ENCODE peak calls at places on chromosomes 4 and X, in nine cellular contexts. E is HFFc6, A is left lung, I is OCI-LY7, X is A549, F is right lobe of liver, D is BJ, L is PC-3, Y is AG09319. Q is an unnamed sample.

GRCh38 chr4:116323606-116324005 is 761.8 kb downstream of the TRAM1L1 start:
- DNase-seq in E (no peak), A (no peak), I (no peak), X (no peak), F (no peak), D (no peak), L (no peak), Y (no peak), Q (no peak)

GRCh38 chr4:131337956-131338355 is 1811.1 kb upstream of the PCDH10 start:
- DNase-seq in E (no peak), A (no peak), I (no peak), X (no peak), F (no peak), D (no peak), L (no peak), Y (no peak), Q (no peak)

GRCh38 chr4:158316264-158316663 is 106.0 kb downstream of the TMEM144 start:
- DNase-seq in E (no peak), A (no peak), I (no peak), X (no peak), F (no peak), D (no peak), L (no peak), Y (no peak), Q (peak)

GRCh38 chrX:42825201-42825600 is 47.2 kb upstream of the PPP1R2C start:
- DNase-seq in E (no peak), A (no peak), I (no peak), X (no peak), F (no peak), D (no peak), L (no peak), Y (no peak), Q (no peak)

GRCh38 chr4:84231539-84232055 is 267.5 kb downstream of the NKX6-1 start:
- DNase-seq in E (no peak), A (no peak), I (no peak), X (no peak), F (no peak), D (no peak), L (no peak), Y (no peak), Q (no peak)

GRCh38 chr4:168612435-168613139 is 115.7 kb downstream of the PALLD start:
- DNase-seq in E (peak), A (no peak), I (no peak), X (no peak), F (no peak), D (no peak), L (peak), Y (no peak), Q (peak)

GRCh38 chrX:12446342-12447075 is 308.2 kb downstream of the FRMPD4 start:
- DNase-seq in E (peak), A (no peak), I (no peak), X (no peak), F (no peak), D (no peak), L (peak), Y (no peak), Q (peak)

GRCh38 chr4:184441461-184442392 is 32.6 kb downstream of the IRF2 start:
- DNase-seq in E (no peak), A (no peak), I (no peak), X (no peak), F (no peak), D (no peak), L (no peak), Y (no peak), Q (peak)

GRCh38 chr4:61336488-61336887 is 136.4 kb downstream of the ADGRL3 start:
- DNase-seq in E (no peak), A (no peak), I (no peak), X (no peak), F (no peak), D (no peak), L (no peak), Y (no peak), Q (no peak)

GRCh38 chr4:174528226-174528625 is 5.9 kb upstream of the HPGD start:
- DNase-seq in E (no peak), A (no peak), I (no peak), X (no peak), F (no peak), D (no peak), L (no peak), Y (no peak), Q (no peak)

GRCh38 chr4:116358633-116359222 is 726.6 kb downstream of the TRAM1L1 start:
- DNase-seq in E (peak), A (no peak), I (peak), X (peak), F (peak), D (peak), L (peak), Y (peak), Q (peak)

GRCh38 chrX:119045884-119046283 is 26.9 kb upstream of the CT47C1 start:
- DNase-seq in E (no peak), A (no peak), I (no peak), X (no peak), F (no peak), D (no peak), L (peak), Y (no peak), Q (no peak)

GRCh38 chr4:183349673-183350072 is 27.4 kb upstream of the CLDN24 start:
- DNase-seq in E (peak), A (no peak), I (no peak), X (no peak), F (no peak), D (peak), L (peak), Y (peak), Q (peak)

GRCh38 chr4:38314663-38315062 is 349.3 kb upstream of the KLF3 start:
- DNase-seq in E (no peak), A (no peak), I (no peak), X (no peak), F (peak), D (no peak), L (peak), Y (no peak), Q (no peak)

GRCh38 chrX:43682726-43683125 is 26.6 kb downstream of the MAOA start:
- DNase-seq in E (no peak), A (no peak), I (no peak), X (no peak), F (no peak), D (no peak), L (no peak), Y (no peak), Q (no peak)

GRCh38 chrX:19810809-19811208 is 76.6 kb downstream of the SH3KBP1 start:
- DNase-seq in E (no peak), A (no peak), I (no peak), X (no peak), F (no peak), D (no peak), L (no peak), Y (peak), Q (peak)

GRCh38 chrX:7068939-7069367 is 78.6 kb upstream of the STS start:
- DNase-seq in E (no peak), A (no peak), I (peak), X (no peak), F (no peak), D (no peak), L (no peak), Y (no peak), Q (no peak)

GRCh38 chr4:134911941-134912340 is 710.4 kb upstream of the PABPC4L start:
- DNase-seq in E (no peak), A (no peak), I (no peak), X (no peak), F (no peak), D (no peak), L (no peak), Y (no peak), Q (no peak)

GRCh38 chrX:11533211-11533651 is 132.5 kb downstream of the ARHGAP6 start:
- DNase-seq in E (peak), A (no peak), I (peak), X (peak), F (no peak), D (peak), L (peak), Y (peak), Q (peak)

GRCh38 chrX:42127563-42127962 is 204.2 kb upstream of the CASK start:
- DNase-seq in E (no peak), A (no peak), I (no peak), X (no peak), F (no peak), D (no peak), L (no peak), Y (no peak), Q (no peak)

GRCh38 chrX:131764224-131764623 is 220.3 kb downstream of the OR13H1 start:
- DNase-seq in E (no peak), A (no peak), I (no peak), X (no peak), F (no peak), D (no peak), L (no peak), Y (no peak), Q (no peak)

GRCh38 chrX:150364347-150365050 is 1.4 kb downstream of the MAMLD1 start:
- DNase-seq in E (no peak), A (peak), I (no peak), X (no peak), F (peak), D (no peak), L (peak), Y (no peak), Q (no peak)

GRCh38 chrX:150366951-150367545 is 3.9 kb downstream of the MAMLD1 start:
- DNase-seq in E (peak), A (no peak), I (no peak), X (peak), F (no peak), D (no peak), L (peak), Y (no peak), Q (peak)

GRCh38 chrX:150365051-150365952 is 2.2 kb downstream of the MAMLD1 start:
- DNase-seq in E (no peak), A (peak), I (no peak), X (peak), F (peak), D (no peak), L (peak), Y (no peak), Q (peak)

GRCh38 chrX:150363561-150364346 is 637 bp downstream of the MAMLD1 start:
- DNase-seq in E (no peak), A (peak), I (no peak), X (peak), F (peak), D (no peak), L (peak), Y (no peak), Q (peak)

GRCh38 chrX:150365953-150366911 is 3.1 kb downstream of the MAMLD1 start:
- DNase-seq in E (no peak), A (peak), I (no peak), X (no peak), F (peak), D (no peak), L (peak), Y (no peak), Q (peak)
- TF ChIP-seq CTCF in E (peak), A (no peak), I (no peak), X (peak), F (no peak), D (peak), L (no peak), Y (peak), Q (peak)

GRCh38 chr4:42369489-42369888 is 27.8 kb upstream of the SHISA3 start:
- DNase-seq in E (no peak), A (peak), I (no peak), X (no peak), F (no peak), D (no peak), L (no peak), Y (no peak), Q (no peak)

GRCh38 chr4:42366959-42367358 is 30.3 kb upstream of the SHISA3 start:
- DNase-seq in E (no peak), A (no peak), I (no peak), X (no peak), F (no peak), D (no peak), L (no peak), Y (no peak), Q (no peak)

GRCh38 chr4:42371306-42372063 is 25.8 kb upstream of the SHISA3 start:
- DNase-seq in E (no peak), A (no peak), I (peak), X (peak), F (no peak), D (no peak), L (peak), Y (peak), Q (peak)
- TF ChIP-seq CTCF in E (peak), A (peak), I (peak), X (peak), F (peak), D (peak), L (peak), Y (peak), Q (peak)

DNA sequence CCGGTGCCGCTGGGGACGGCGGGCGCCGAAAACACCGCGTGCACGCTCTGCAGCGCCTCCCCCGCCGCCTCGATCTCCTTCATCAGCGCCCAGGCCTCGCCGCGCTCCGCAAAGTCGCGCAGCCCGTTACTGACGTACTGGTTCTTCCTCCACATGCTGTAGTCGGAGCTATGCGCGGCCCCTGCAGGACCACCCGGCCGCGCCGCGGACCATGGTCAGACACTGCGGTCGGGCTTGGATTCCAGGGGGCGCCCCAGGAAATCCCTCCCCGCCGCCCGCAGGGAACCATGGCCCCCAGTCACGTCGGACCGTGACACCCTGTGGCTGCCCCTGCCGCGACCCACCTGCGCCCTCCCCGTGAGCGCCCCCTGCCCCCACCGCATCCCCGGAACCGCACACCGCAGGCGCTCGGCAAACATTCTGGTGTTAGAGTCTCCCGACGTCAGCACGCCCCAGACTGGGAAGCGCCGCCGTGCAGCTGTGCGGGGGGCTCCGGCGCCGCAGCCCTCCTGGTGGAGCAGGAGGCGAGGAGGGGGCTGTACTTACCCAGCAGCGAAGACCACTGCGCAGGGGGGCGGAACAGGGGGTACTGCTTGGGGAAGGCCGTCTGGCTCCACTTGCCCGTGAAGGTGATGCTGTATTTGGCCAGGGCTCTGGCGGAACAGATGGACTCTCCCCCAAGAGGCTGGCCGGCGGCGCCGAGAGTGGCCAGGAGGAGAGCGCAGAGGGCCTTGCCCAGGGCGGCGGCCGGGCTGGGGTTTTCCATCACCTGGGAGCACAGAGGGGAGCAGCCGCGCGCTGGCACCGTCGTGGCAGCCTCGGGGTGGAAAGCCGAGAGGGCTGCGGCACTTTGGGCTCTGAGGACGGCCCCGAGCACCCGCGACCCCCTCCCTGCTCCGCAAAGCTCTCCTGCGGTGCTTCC is 816 bp downstream of the SPON2 start:
- DNase-seq in E (no peak), A (peak), I (no peak), X (no peak), F (peak), D (no peak), L (no peak), Y (no peak), Q (no peak)
- TF ChIP-seq CTCF in E (peak), A (no peak), I (no peak), X (no peak), F (no peak), D (no peak), L (no peak), Y (no peak), Q (no peak)

GRCh38 chr4:169906104-169906503 is 120.1 kb downstream of the MFAP3L start:
- DNase-seq in E (no peak), A (no peak), I (no peak), X (no peak), F (peak), D (no peak), L (no peak), Y (no peak), Q (peak)

GRCh38 chr4:169906821-169907220 is 119.4 kb downstream of the MFAP3L start:
- DNase-seq in E (no peak), A (no peak), I (no peak), X (no peak), F (no peak), D (no peak), L (no peak), Y (no peak), Q (no peak)

GRCh38 chr4:169900241-169900845 is 125.9 kb downstream of the MFAP3L start:
- DNase-seq in E (no peak), A (no peak), I (no peak), X (no peak), F (no peak), D (no peak), L (peak), Y (no peak), Q (no peak)

GRCh38 chr4:169899295-169899694 is 126.9 kb downstream of the MFAP3L start:
- DNase-seq in E (no peak), A (no peak), I (no peak), X (no peak), F (no peak), D (no peak), L (peak), Y (no peak), Q (no peak)

GRCh38 chr4:169902658-169903345 is 123.4 kb downstream of the MFAP3L start:
- DNase-seq in E (no peak), A (no peak), I (no peak), X (no peak), F (peak), D (no peak), L (no peak), Y (no peak), Q (no peak)
- TF ChIP-seq CTCF in E (no peak), A (no peak), I (no peak), X (no peak), F (peak), D (no peak), L (no peak), Y (no peak), Q (no peak)

GRCh38 chr4:86855572-86855971 is 6.4 kb upstream of the SLC10A6 start:
- DNase-seq in E (peak), A (no peak), I (no peak), X (no peak), F (no peak), D (peak), L (peak), Y (no peak), Q (peak)
- TF ChIP-seq CTCF in E (no peak), A (no peak), I (no peak), X (no peak), F (no peak), D (no peak), L (peak), Y (no peak), Q (no peak)

GRCh38 chrX:48813605-48814004 is 11.7 kb downstream of the HDAC6 start:
- DNase-seq in E (no peak), A (no peak), I (no peak), X (no peak), F (no peak), D (no peak), L (no peak), Y (no peak), Q (no peak)
- TF ChIP-seq CTCF in E (no peak), A (no peak), I (no peak), X (no peak), F (no peak), D (no peak), L (no peak), Y (no peak), Q (no peak)

GRCh38 chr4:175997291-175997690 is 68.3 kb upstream of the WDR17 start:
- DNase-seq in E (no peak), A (no peak), I (no peak), X (no peak), F (no peak), D (no peak), L (no peak), Y (no peak), Q (no peak)
- TF ChIP-seq CTCF in E (no peak), A (no peak), I (no peak), X (no peak), F (no peak), D (no peak), L (no peak), Y (no peak), Q (no peak)

Q was measured in cardiac fibroblast.